ENCODE peak calls at places on chromosomes 16 and 17, in seven cellular contexts. U is upper lobe of left lung, W is A549, Y is body of pancreas, P is stomach, O is tibial nerve, B is sigmoid colon. C is an unnamed sample. For H3K4me1 and H3K9me3, the result is how much of the 10 kb centered on the place peaks cover.

GRCh38 chr16:12758670-12759558 is 44.8 kb downstream of the CPPED1 start:
- DNase-seq in U (no peak), W (no peak), Y (no peak), P (no peak), O (no peak), B (no peak), C (no peak)

GRCh38 chr17:82659886-82660285 is 11.6 kb upstream of the WDR45B start:
- DNase-seq in U (no peak), W (no peak), Y (no peak), P (no peak), O (no peak), B (no peak), C (no peak)

GRCh38 chr16:67860589-67861398 is 12.1 kb upstream of the EDC4 start:
- DNase-seq in U (no peak), W (peak), Y (no peak), P (no peak), O (no peak), B (no peak), C (no peak)

GRCh38 chr17:78986048-78986648 is 6.4 kb upstream of the LGALS3BP start:
- DNase-seq in U (peak), W (peak), Y (peak), P (peak), O (no peak), B (no peak), C (no peak)

GRCh38 chr17:28370744-28371103 is 617 bp upstream of the VTN start:
- DNase-seq in U (no peak), W (no peak), Y (no peak), P (no peak), O (no peak), B (no peak), C (no peak)

GRCh38 chr17:42623732-42624596 is 14.5 kb downstream of the TUBG1 start:
- DNase-seq in U (no peak), W (peak), Y (peak), P (peak), O (no peak), B (no peak), C (no peak)

GRCh38 chr16:20339744-20340143 is 12.4 kb upstream of the GP2 start:
- DNase-seq in U (no peak), W (no peak), Y (no peak), P (no peak), O (no peak), B (no peak), C (no peak)

GRCh38 chr16:74774223-74775139 is at the start of gene FA2H:
- DNase-seq in U (peak), W (peak), Y (peak), P (peak), O (no peak), B (peak), C (peak)

GRCh38 chr16:89051521-89052166 is 42.0 kb upstream of the ACSF3 start:
- DNase-seq in U (no peak), W (no peak), Y (no peak), P (no peak), O (no peak), B (no peak), C (peak)

GRCh38 chr17:18267927-18268711 is 7.7 kb downstream of the MIEF2 start:
- DNase-seq in U (no peak), W (no peak), Y (no peak), P (no peak), O (no peak), B (no peak), C (no peak)

GRCh38 chr17:16327018-16327417 is 26.3 kb downstream of the CENPV start:
- DNase-seq in U (no peak), W (no peak), Y (no peak), P (no peak), O (no peak), B (no peak), C (no peak)

GRCh38 chr17:82882715-82883446 is 43.1 kb upstream of the ZNF750 start:
- DNase-seq in U (peak), W (no peak), Y (peak), P (peak), O (no peak), B (no peak), C (no peak)

DNA sequence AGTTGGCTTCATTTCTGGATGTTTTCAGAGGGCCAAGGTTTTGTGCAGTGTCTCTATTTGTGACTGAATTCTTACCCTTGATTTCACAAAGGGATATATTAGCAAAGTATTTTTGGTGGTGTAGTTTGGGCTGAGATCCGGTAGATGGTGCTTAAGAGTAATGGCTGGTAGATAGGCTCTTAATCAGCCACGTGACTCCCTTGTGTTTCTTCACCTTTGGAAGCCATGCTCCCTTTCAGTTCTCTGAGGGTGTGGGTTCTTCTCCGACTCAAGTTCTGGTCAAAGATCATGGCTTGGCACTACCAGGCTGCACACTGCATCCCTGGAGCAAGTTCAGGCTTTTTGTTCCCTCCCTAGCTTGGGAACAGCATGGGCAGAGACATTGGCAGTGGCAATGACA is 887.3 kb downstream of the CDH8 start:
- DNase-seq in U (no peak), W (peak), Y (no peak), P (no peak), O (no peak), B (no peak), C (no peak)
- TF ChIP-seq CTCF in U (no peak), W (no peak), Y (no peak), P (no peak), O (no peak), B (no peak), C (no peak)

GRCh38 chr16:23948949-23949392 is 113.2 kb downstream of the PRKCB start:
- DNase-seq in U (no peak), W (no peak), Y (peak), P (peak), O (no peak), B (no peak), C (no peak)
- H3K4me1 ChIP-seq in U (under half), W (under half), Y (under half), P (under half), O (under half), B (under half), C (under half)

GRCh38 chr16:78199325-78200022 is 100.0 kb downstream of the WWOX start:
- DNase-seq in U (no peak), W (no peak), Y (no peak), P (no peak), O (no peak), B (no peak), C (no peak)
- H3K9me3 ChIP-seq in U (under half), W (under half), Y (under half), P (under half), O (under half), B (under half), C (under half)

DNA sequence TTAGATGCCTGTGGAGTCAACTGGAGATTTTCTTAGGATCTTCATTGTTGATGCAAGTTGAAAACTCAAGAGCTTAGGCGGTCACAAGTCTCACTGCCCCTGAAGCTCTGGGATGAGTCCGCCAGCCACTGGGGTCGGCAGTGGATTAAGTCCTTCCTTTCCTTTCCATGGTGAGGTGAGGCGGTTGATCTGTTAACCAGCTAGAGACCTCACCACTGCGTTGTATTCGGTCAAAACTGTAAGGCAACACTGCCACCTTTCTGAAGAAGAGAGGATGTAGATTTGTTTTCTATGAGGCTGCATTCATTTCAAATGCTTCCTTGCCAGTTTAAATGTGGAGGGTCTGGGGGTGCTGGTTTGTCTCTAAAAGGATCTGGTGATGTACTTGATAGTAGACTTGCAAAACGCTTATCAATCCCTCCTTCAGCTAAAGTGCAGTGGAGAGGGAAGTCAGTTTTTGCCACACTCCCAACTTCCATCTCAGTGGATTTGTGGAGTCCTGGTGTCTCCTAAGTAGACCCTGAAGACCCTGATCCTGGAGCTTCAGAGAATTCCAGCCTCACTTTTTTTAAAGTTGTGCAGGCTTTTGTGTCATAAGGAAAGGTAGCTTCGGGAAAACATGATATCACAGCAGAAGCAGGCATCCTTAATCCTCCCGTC is 1.7 kb downstream of the MYOCD start:
- DNase-seq in U (no peak), W (peak), Y (peak), P (no peak), O (no peak), B (peak), C (no peak)
- TF ChIP-seq CTCF in U (no peak), W (peak), Y (peak), P (peak), O (no peak), B (peak), C (peak)

DNA sequence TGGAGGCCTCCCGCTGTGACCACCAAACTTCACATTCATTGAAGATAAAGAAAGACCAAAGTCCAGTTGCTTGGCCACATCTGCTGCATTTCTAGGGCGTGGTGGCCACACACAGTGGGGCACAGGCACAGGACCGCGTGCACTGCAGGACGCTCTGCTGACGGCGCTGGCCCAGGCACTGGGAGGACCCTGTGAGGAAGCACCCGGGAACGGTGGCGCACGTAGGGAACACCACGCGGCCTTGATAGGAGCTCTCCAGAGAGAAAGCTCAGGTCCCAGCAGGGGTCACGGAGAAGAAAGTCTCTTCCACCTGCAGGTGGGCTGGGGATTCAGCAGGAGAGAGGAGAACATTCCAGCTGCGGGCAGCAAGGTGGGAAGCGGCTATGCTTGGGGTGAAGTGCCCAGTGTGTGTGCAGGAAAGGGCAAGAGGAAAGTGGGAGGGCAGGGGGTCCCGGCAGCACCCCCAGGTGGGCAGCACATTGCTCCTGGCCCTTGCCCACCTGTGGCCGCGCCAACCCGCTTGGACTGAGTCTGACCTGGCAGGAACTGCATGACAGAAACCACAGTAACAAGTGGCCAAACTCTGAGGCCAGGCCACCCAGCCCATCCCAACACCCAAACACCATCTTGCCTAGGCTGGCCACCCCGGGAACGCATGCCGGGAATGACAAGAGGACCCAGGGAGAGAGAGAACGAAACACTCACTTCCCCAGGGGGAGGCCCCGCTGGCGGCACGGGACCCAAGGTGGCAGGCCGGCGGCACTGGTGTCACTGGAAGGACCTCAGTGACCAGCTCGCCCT is 32.8 kb downstream of the TBC1D16 start:
- DNase-seq in U (no peak), W (no peak), Y (no peak), P (peak), O (no peak), B (no peak), C (no peak)
- H3K4me1 ChIP-seq in U (under half), W (under half), Y (under half), P (under half), O (under half), B (under half), C (under half)

GRCh38 chr17:22300731-22301352 is 608.5 kb downstream of the KCNJ18 start:
- DNase-seq in U (no peak), W (no peak), Y (no peak), P (no peak), O (no peak), B (no peak), C (no peak)
- H3K9me3 ChIP-seq in U (under half), W (under half), Y (under half), P (under half), O (half or more), B (under half), C (under half)

DNA sequence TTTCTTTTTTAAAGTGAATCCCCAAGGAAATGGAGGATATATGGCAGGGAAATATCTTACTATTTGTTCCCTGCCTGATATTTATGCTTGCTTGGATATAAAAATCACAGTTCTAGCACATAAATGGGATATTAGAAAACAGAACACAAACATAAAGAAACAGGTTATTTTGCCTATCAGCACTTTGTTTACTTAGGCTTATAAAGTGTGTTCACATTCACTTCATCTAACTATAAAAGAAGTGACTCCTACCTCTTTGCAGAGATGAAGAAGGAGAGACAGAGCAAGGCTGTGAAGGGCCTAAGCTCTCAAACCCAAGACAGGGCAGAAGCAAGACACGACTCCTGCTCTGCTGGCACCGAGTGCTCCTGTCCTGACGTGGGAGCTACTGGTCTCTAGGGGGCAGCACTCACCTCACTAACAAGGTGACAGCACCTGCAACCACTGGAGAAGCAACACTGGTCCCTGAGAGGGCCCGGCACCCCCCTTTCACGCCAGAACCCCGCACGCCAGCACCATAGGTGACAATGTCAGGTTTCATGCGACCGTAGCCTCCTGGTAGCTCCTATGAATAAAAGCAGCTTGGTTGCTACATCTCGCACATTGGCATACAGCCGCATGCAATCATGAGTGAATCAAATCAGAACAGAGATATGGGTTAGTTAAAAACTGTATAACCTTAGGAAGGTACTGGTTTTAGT is 32.0 kb downstream of the MBTPS1 start:
- DNase-seq in U (peak), W (peak), Y (peak), P (peak), O (no peak), B (peak), C (no peak)
- TF ChIP-seq CTCF in U (peak), W (peak), Y (peak), P (peak), O (peak), B (peak), C (peak)

DNA sequence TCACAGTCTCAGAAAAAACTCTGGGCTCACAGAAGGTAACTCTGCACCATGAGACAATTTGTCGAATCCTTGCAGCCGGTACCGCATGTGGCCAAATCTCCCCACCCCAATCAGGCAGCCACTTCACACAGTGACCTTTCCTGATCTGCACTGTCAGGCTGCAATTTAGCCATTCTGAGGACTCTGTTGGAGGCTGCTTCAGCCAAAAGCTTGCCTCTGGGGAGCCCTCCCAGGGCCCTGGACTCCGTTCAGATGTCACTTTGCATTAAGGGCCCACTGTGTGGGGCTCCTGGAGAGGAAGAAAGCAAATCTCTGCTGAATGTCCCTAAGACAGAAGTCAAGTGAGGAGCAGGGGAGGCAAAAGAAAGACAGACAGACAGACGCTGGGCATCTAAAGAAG is 183.4 kb downstream of the XYLT1 start:
- DNase-seq in U (no peak), W (no peak), Y (no peak), P (no peak), O (no peak), B (no peak), C (no peak)
- H3K4me1 ChIP-seq in U (under half), W (under half), Y (under half), P (under half), O (under half), B (under half), C (under half)

GRCh38 chr16:35749253-35750141 is 2290.1 kb downstream of the TP53TG3F start:
- DNase-seq in U (no peak), W (no peak), Y (no peak), P (no peak), O (no peak), B (no peak), C (no peak)

GRCh38 chr16:35750157-35750689 is 2290.8 kb downstream of the TP53TG3F start:
- DNase-seq in U (no peak), W (no peak), Y (no peak), P (no peak), O (no peak), B (no peak), C (no peak)

GRCh38 chr16:35746963-35747657 is 2287.7 kb downstream of the TP53TG3F start:
- DNase-seq in U (no peak), W (no peak), Y (no peak), P (no peak), O (no peak), B (no peak), C (no peak)

GRCh38 chr16:35747658-35748455 is 2288.4 kb downstream of the TP53TG3F start:
- DNase-seq in U (no peak), W (no peak), Y (no peak), P (no peak), O (no peak), B (no peak), C (no peak)

GRCh38 chr16:35748621-35749252 is 2289.3 kb downstream of the TP53TG3F start:
- DNase-seq in U (no peak), W (no peak), Y (no peak), P (no peak), O (no peak), B (no peak), C (no peak)
- H3K9me3 ChIP-seq in U (under half), W (under half), Y (under half), P (under half), O (half or more), B (under half), C (under half)